ENCODE peak calls at places on chromosomes 3 and 15, in nine cellular contexts. S is K562, T is heart left ventricle, L is A549, A is uterus, B is testis, U is right lobe of liver, N is adrenal gland, I is NB4. Z is an unnamed sample.

GRCh38 chr15:65913631-65914199 is 44.4 kb downstream of the RAB11A start:
- DNase-seq in S (no peak), B (no peak), I (no peak), A (no peak), L (no peak), U (no peak), N (no peak), T (no peak), Z (no peak)

GRCh38 chr3:62785384-62785783 is 89.8 kb downstream of the CADPS start:
- DNase-seq in U (no peak), S (no peak), N (no peak), A (no peak), B (no peak), L (no peak), T (no peak), I (no peak), Z (no peak)

GRCh38 chr3:177929310-177929709 is 606.9 kb upstream of the KCNMB2 start:
- DNase-seq in N (no peak), L (no peak), I (no peak), U (no peak), S (no peak), A (no peak), B (no peak), T (no peak), Z (no peak)

GRCh38 chr3:192817053-192817452 is 89.7 kb upstream of the FGF12 start:
- DNase-seq in U (no peak), L (no peak), N (peak), B (no peak), A (no peak), T (no peak), S (no peak), I (no peak), Z (no peak)

GRCh38 chr3:105399611-105400010 is 32.9 kb downstream of the ALCAM start:
- DNase-seq in I (no peak), U (no peak), S (no peak), A (no peak), T (no peak), L (no peak), B (no peak), N (no peak), Z (no peak)

GRCh38 chr15:81385110-81386076 is 11.4 kb upstream of the TMC3 start:
- DNase-seq in U (peak), A (no peak), T (no peak), B (no peak), L (no peak), S (no peak), N (no peak), I (no peak), Z (no peak)

GRCh38 chr3:9820944-9821343 is 10.9 kb downstream of the TTLL3 start:
- DNase-seq in S (no peak), B (no peak), A (no peak), L (no peak), N (no peak), T (no peak), U (no peak), I (peak), Z (no peak)

GRCh38 chr3:40846466-40846865 is 321.7 kb downstream of the ZNF621 start:
- DNase-seq in L (no peak), T (peak), N (no peak), A (no peak), B (no peak), I (no peak), U (no peak), S (no peak), Z (no peak)

GRCh38 chr15:63870403-63871209 is 36.9 kb upstream of the HERC1 start:
- DNase-seq in T (peak), L (peak), S (peak), I (peak), B (peak), U (no peak), A (no peak), N (peak), Z (peak)

GRCh38 chr3:175493296-175493695 is 634.2 kb downstream of the NAALADL2 start:
- DNase-seq in B (no peak), A (no peak), T (no peak), N (no peak), L (no peak), U (no peak), I (no peak), S (no peak), Z (no peak)

GRCh38 chr3:24519368-24520100 is 24.9 kb upstream of the THRB start:
- DNase-seq in N (peak), B (peak), L (no peak), S (peak), A (no peak), T (peak), U (no peak), I (no peak), Z (no peak)

GRCh38 chr15:26767169-26767670 is 5.6 kb downstream of the GABRB3 start:
- DNase-seq in U (no peak), S (no peak), I (no peak), B (no peak), L (peak), T (no peak), N (no peak), A (no peak), Z (no peak)

GRCh38 chr3:60755094-60755493 is 496.2 kb downstream of the FHIT start:
- DNase-seq in S (no peak), T (no peak), U (no peak), I (peak), B (peak), N (no peak), A (no peak), L (peak), Z (no peak)

GRCh38 chr3:185737020-185737419 is 87.8 kb downstream of the IGF2BP2 start:
- DNase-seq in L (no peak), A (no peak), S (no peak), U (no peak), T (no peak), B (no peak), N (no peak), I (no peak), Z (peak)

GRCh38 chr3:141493152-141493551 is 6.3 kb downstream of the RASA2 start:
- DNase-seq in T (no peak), B (no peak), L (no peak), U (no peak), N (no peak), A (no peak), S (no peak), I (no peak), Z (no peak)

GRCh38 chr3:123008808-123009207 is 18.8 kb downstream of the SEMA5B start:
- DNase-seq in I (no peak), A (no peak), T (no peak), N (no peak), L (no peak), B (no peak), S (no peak), U (no peak), Z (no peak)

GRCh38 chr3:117735481-117736101 is 1026.0 kb downstream of the TUSC7 start:
- DNase-seq in B (no peak), N (no peak), U (no peak), I (no peak), A (no peak), L (peak), S (no peak), T (no peak), Z (no peak)

GRCh38 chr3:3179407-3180094 is at the start of gene CRBN:
- DNase-seq in S (peak), N (peak), B (peak), I (peak), U (peak), T (peak), L (peak), A (peak), Z (peak)

GRCh38 chr15:99009741-99010370 is 2.3 kb upstream of the PGPEP1L start:
- DNase-seq in L (no peak), A (no peak), I (no peak), T (no peak), S (no peak), B (no peak), N (no peak), U (no peak), Z (no peak)

DNA sequence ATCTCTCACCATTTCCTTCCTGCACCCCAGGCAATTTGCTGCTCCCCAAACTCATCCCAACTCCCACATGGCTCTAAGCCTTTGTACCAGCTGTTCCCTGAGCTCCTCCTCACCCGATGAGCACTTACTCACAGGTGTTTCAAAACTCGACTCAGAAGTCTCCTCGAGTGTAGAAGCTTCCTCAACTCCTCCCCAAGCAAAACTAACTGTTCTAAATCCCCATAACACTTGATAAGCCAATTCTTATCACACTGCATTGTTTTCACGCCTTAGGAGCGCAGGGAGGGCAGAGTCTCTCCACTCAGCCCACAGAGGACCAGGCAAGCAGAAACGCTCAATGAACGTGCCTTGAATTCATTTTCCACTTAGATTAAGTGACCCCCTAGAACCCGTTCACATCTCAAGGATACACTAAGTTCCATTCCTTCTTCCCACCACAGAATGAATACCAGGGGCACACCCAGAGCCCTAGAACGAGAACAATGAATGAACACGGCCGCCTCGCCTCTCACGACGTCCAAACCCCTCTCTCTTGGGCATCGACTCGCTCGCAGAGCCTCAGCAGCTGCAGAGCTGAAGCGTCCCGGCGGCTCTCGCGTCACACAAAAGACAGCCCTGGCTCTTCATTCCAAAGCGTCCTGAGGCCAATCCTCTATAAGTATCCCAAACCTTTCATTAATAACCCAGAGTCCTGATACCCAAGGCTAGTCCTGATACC is 1.2 kb downstream of the RAF1 start:
- DNase-seq in L (peak), T (peak), A (no peak), N (peak), B (peak), I (peak), S (peak), U (peak), Z (no peak)
- TF ChIP-seq POLR2A in L (no peak), T (no peak), A (no peak), N (peak), B (no peak), I (no peak), S (peak), U (peak), Z (no peak)

DNA sequence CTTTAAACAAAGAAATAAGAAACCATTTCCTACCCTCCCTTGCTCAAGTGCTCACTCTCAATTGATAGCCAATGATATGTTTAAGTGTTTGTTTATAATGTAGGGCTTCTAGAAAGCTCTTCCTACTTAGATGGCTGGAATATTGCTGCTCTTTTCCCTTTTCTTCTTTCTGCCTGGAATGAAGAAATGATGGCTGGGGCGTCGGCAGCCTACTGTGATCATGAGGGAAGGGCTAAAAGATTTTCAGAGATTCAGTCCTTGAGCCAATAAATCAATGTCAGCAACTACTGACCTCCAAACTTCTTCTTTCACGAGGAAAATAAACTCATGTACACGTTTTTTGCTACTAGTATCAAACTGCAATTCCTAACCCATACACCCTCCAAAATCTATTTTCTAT is 2.1 kb upstream of the GPR27 start:
- DNase-seq in L (no peak), U (no peak), I (no peak), S (no peak), B (no peak), N (no peak), T (no peak), A (no peak), Z (no peak)
- TF ChIP-seq POLR2A in L (no peak), U (no peak), I (no peak), S (no peak), B (no peak), N (no peak), T (no peak), A (no peak), Z (no peak)

GRCh38 chr15:39579487-39580116 is 1.3 kb upstream of the THBS1 start:
- DNase-seq in S (no peak), A (peak), B (peak), U (peak), I (no peak), T (peak), N (peak), L (peak), Z (peak)
- TF ChIP-seq POLR2A in S (no peak), A (no peak), B (no peak), U (no peak), I (no peak), T (no peak), N (no peak), L (no peak), Z (no peak)

DNA sequence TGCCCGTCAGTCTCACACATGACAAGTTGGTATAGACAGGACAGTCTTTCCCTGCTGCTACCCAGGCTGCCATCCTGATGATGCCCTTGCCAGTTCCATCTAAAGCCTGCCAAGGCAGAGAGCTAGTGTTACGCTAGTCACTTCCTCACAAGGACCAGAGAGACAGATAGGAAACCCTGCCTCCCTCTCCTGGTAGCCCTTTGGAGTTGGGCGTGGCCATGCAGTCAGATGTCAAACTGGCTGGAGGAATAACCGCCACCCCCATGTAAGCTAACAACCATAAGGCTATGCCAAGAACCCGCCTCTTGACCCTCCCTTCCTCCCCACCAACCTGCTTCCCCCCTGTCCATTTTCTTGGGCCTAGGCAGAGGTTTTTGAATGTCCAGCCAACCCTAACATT is 2.8 kb downstream of the TMEM115 start:
- DNase-seq in S (peak), L (no peak), T (peak), I (peak), U (peak), A (no peak), B (no peak), N (peak), Z (no peak)
- TF ChIP-seq POLR2A in S (no peak), L (no peak), T (no peak), I (no peak), U (no peak), A (no peak), B (no peak), N (no peak), Z (no peak)

GRCh38 chr3:12483364-12483763 is 916 bp upstream of the TSEN2 start:
- DNase-seq in S (no peak), A (no peak), U (no peak), T (no peak), B (no peak), I (no peak), L (no peak), N (no peak), Z (no peak)

GRCh38 chr3:12486001-12486400 is 1.7 kb downstream of the TSEN2 start:
- DNase-seq in I (peak), B (no peak), N (no peak), T (no peak), U (no peak), S (no peak), L (no peak), A (no peak), Z (no peak)

GRCh38 chr3:12484983-12485327 is 675 bp downstream of the TSEN2 start:
- DNase-seq in N (no peak), T (no peak), A (no peak), U (no peak), S (no peak), B (no peak), I (no peak), L (no peak), Z (no peak)

GRCh38 chr3:12483872-12484197 is 445 bp upstream of the TSEN2 start:
- DNase-seq in L (no peak), U (no peak), S (no peak), B (no peak), I (no peak), A (no peak), T (no peak), N (no peak), Z (no peak)

GRCh38 chr3:12484198-12484982 is at the start of gene TSEN2:
- DNase-seq in S (peak), U (peak), I (peak), T (peak), N (peak), L (peak), B (peak), A (peak), Z (peak)
- TF ChIP-seq POLR2A in S (peak), U (peak), I (peak), T (peak), N (peak), L (peak), B (peak), A (peak), Z (peak)

GRCh38 chr3:33438284-33438668 is 1.9 kb downstream of the UBP1 start:
- DNase-seq in S (peak), N (peak), U (no peak), B (no peak), I (peak), L (no peak), T (no peak), A (no peak), Z (no peak)
- TF ChIP-seq POLR2A in S (no peak), N (no peak), U (peak), B (no peak), I (no peak), L (no peak), T (no peak), A (no peak), Z (no peak)

Z was measured in H54.